ENCODE peak calls at places on chromosomes 7 and 10, in five cellular contexts. T is hepatocyte, I is coronary artery, N is brain microvascular endothelial cell, L is OCI-LY7. H is an unnamed sample.

GRCh38 chr10:125536236-125536635 is 146.7 kb downstream of the TEX36 start:
- DNase-seq in T (no peak), I (no peak), N (no peak), L (no peak), H (no peak)

GRCh38 chr10:4131407-4132215 is 346.6 kb upstream of the KLF6 start:
- DNase-seq in T (peak; percentile 15), I (no peak), N (peak; percentile 78), L (peak; percentile 63), H (peak; percentile 90)

GRCh38 chr7:38524786-38525185 is 106.4 kb downstream of the AMPH start:
- DNase-seq in T (no peak), I (no peak), N (no peak), L (no peak), H (peak; percentile 10)

GRCh38 chr7:66082886-66083415 is 7.3 kb downstream of the ASL start:
- DNase-seq in T (no peak), I (no peak), N (no peak), L (no peak), H (no peak)

GRCh38 chr10:682931-683447 is 6.5 kb downstream of the DIP2C start:
- DNase-seq in T (no peak), I (no peak), N (no peak), L (no peak), H (no peak)

GRCh38 chr7:91408388-91409154 is 144.3 kb downstream of the FZD1 start:
- DNase-seq in T (no peak), I (no peak), N (peak; percentile 1), L (no peak), H (no peak)

GRCh38 chr10:4062072-4062471 is 277.1 kb upstream of the KLF6 start:
- DNase-seq in T (no peak), I (no peak), N (no peak), L (no peak), H (peak; percentile 47)

GRCh38 chr10:46557319-46558140 is 1.1 kb upstream of the GPRIN2 start:
- DNase-seq in T (no peak), I (peak; percentile 75), N (no peak), L (no peak), H (no peak)

GRCh38 chr10:112960151-112960681 is 10.2 kb downstream of the TCF7L2 start:
- DNase-seq in T (no peak), I (no peak), N (peak; percentile 40), L (no peak), H (peak; percentile 32)

GRCh38 chr10:1882168-1882567 is 144.8 kb upstream of the ADARB2 start:
- DNase-seq in T (no peak), I (no peak), N (no peak), L (no peak), H (no peak)

GRCh38 chr10:116765549-116766162 is 23.3 kb upstream of the HSPA12A start:
- DNase-seq in T (no peak), I (peak; percentile 35), N (no peak), L (no peak), H (no peak)

GRCh38 chr10:51156913-51157312 is 82.6 kb downstream of the PRKG1 start:
- DNase-seq in T (no peak), I (no peak), N (peak; percentile 32), L (no peak), H (peak; percentile 86)

GRCh38 chr7:47720907-47721244 is 139.0 kb upstream of the TNS3 start:
- DNase-seq in T (no peak), I (no peak), N (no peak), L (no peak), H (no peak)

GRCh38 chr7:26937306-26937705 is 72.9 kb upstream of the SKAP2 start:
- DNase-seq in T (no peak), I (no peak), N (no peak), L (no peak), H (peak; percentile 85)

GRCh38 chr10:54880943-54881342 is 79.9 kb upstream of the PCDH15 start:
- DNase-seq in T (no peak), I (no peak), N (no peak), L (no peak), H (no peak)

GRCh38 chr7:438361-438760 is 81.3 kb downstream of the PDGFA start:
- DNase-seq in T (no peak), I (no peak), N (no peak), L (no peak), H (no peak)

GRCh38 chr7:437293-438280 is 82.1 kb downstream of the PDGFA start:
- DNase-seq in T (no peak), I (no peak), N (no peak), L (no peak), H (no peak)

GRCh38 chr7:435518-436366 is 83.9 kb downstream of the PDGFA start:
- DNase-seq in T (peak; percentile 61), I (no peak), N (no peak), L (no peak), H (no peak)

GRCh38 chr7:434891-435486 is 84.7 kb downstream of the PDGFA start:
- DNase-seq in T (peak; percentile 72), I (no peak), N (no peak), L (no peak), H (no peak)

GRCh38 chr7:436367-437128 is 83.1 kb downstream of the PDGFA start:
- DNase-seq in T (no peak), I (no peak), N (no peak), L (no peak), H (no peak)
- H3K4me3 ChIP-seq in T (no peak overlapping the region), I (no peak overlapping the region), N (no peak overlapping the region), L (no peak overlapping the region), H (no peak overlapping the region)

GRCh38 chr7:100003711-100004661 is 11.4 kb upstream of the ZKSCAN1 start:
- DNase-seq in T (peak; percentile 79), I (no peak), N (no peak), L (no peak), H (no peak)
- TF ChIP-seq CTCF in T (no peak), I (no peak), N (no peak), L (no peak), H (no peak)

DNA sequence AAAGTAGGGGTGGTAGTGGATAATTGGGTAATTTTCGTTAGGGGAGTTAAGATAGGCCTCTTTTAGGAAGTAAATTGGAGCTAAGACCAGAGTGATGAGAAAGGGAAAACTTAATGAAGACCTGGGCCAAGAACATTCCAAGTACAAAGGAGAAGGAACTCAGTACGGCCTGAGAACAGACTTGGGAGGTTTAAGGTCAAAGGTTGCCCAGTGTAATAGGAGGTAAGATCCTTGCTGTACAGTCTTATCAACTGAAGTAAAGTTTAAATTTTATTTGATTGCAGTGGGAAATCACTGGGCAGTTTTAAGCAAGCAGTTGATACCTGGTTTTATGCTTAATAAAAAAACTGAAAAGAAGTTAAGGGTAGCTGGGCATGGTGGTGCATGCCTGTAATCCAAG is 76.4 kb downstream of the MPLKIP start:
- DNase-seq in T (no peak), I (no peak), N (no peak), L (no peak), H (no peak)
- H3K4me3 ChIP-seq in T (no peak overlapping the region), I (no peak overlapping the region), N (no peak overlapping the region), L (no peak overlapping the region), H (no peak overlapping the region)

DNA sequence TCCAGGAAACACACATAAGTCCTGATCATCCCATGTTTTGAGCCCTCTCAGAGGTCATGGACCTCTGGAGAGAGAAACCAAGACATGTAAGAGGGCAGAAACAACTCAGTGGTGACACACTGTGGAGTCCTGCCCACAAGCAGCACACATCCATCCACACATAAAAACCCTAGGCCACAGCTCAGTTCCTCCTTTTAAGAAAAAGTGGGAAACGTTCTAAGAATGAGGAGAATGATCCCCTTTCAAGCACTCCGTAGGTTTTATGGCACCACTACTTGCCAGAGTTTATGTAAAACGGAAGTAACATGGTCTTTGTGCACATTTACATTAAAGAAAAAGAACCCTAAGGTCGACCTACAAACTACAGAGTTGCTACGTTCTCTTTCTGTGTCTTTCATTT is 19.9 kb downstream of the ATAD1 start:
- DNase-seq in T (no peak), I (no peak), N (no peak), L (no peak), H (no peak)
- TF ChIP-seq CTCF in T (no peak), I (no peak), N (no peak), L (no peak), H (no peak)

GRCh38 chr7:135645296-135645904 is 16.9 kb upstream of the STMP1 start:
- DNase-seq in T (peak; percentile 70), I (no peak), N (peak; percentile 64), L (peak; percentile 66), H (no peak)
- H3K4me3 ChIP-seq in T (no peak overlapping the region), I (no peak overlapping the region), N (no peak overlapping the region), L (no peak overlapping the region), H (no peak overlapping the region)

GRCh38 chr10:44308935-44309334 is 76.0 kb downstream of the CXCL12 start:
- DNase-seq in T (no peak), I (no peak), N (no peak), L (no peak), H (no peak)

GRCh38 chr10:44306147-44306710 is 78.7 kb downstream of the CXCL12 start:
- DNase-seq in T (no peak), I (no peak), N (peak; percentile 39), L (no peak), H (peak; percentile 56)

GRCh38 chr10:44309939-44310761 is 74.7 kb downstream of the CXCL12 start:
- DNase-seq in T (no peak), I (no peak), N (no peak), L (no peak), H (no peak)

GRCh38 chr10:44307691-44308090 is 77.2 kb downstream of the CXCL12 start:
- DNase-seq in T (no peak), I (no peak), N (no peak), L (no peak), H (no peak)

DNA sequence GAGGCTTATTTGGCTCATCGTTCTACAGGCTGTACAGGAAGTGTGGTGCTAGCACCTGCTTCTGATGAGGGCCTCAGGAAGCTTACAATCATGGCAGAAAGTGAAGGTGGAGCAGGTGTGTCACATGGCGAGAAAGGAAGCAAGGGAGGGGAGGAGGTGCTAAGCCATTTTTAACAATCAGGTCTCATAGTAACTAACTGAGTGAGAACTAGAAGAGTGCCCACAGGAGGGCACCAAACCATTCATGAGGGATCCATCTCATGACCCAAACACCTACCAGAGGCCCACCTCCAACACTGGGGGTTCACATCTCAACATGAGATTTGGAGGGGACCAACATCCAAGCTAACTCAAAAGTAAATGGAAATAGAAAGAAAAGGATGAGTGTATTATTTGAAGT is 78.1 kb downstream of the CXCL12 start:
- DNase-seq in T (no peak), I (no peak), N (no peak), L (peak; percentile 15), H (no peak)
- TF ChIP-seq CTCF in T (no peak), I (no peak), N (peak; percentile 26), L (peak; percentile 55), H (peak; percentile 7)

GRCh38 chr7:136869991-136870798 is 1.7 kb downstream of the CHRM2 start:
- DNase-seq in T (peak; percentile 8), I (no peak), N (no peak), L (no peak), H (peak; percentile 45)

GRCh38 chr7:136869006-136869961 is 832 bp downstream of the CHRM2 start:
- DNase-seq in T (peak; percentile 9), I (no peak), N (no peak), L (no peak), H (peak; percentile 39)

GRCh38 chr7:136868496-136869005 is at the start of gene CHRM2:
- DNase-seq in T (no peak), I (no peak), N (no peak), L (no peak), H (peak; percentile 53)

GRCh38 chr7:136874393-136875032 is 6.1 kb downstream of the CHRM2 start:
- DNase-seq in T (peak; percentile 11), I (no peak), N (no peak), L (peak; percentile 16), H (no peak)

GRCh38 chr7:136870799-136871487 is 2.5 kb downstream of the CHRM2 start:
- DNase-seq in T (peak; percentile 12), I (no peak), N (no peak), L (no peak), H (peak; percentile 22)
- H3K4me3 ChIP-seq in T (peak overlapping the region; percentile 21), I (peak overlapping the region; percentile 61), N (peak overlapping the region; percentile 63), L (no peak overlapping the region), H (peak overlapping the region; percentile 51)

H was measured in foreskin fibroblast.